ENCODE peak calls at places on chromosomes 5 and 9, in seven cellular contexts. W is cardiac fibroblast; N is endodermal cell; T is activated naive CD4-positive, alpha-beta T cell; Q is COLO829; D is H9; E is effector memory CD8-positive, alpha-beta T cell. L is an unnamed sample.

GRCh38 chr5:10789021-10789420 is 28.0 kb upstream of the DAP start:
- DNase-seq in E (no peak), W (peak), T (no peak), Q (no peak), D (no peak), N (no peak), L (no peak)

GRCh38 chr9:136750526-136750925 is 2.2 kb upstream of the LCN6 start:
- DNase-seq in N (no peak), E (no peak), Q (no peak), W (peak), D (no peak), T (no peak), L (no peak)

GRCh38 chr5:432201-432927 is 10.6 kb upstream of the EXOC3 start:
- DNase-seq in E (no peak), T (no peak), Q (no peak), D (no peak), W (no peak), N (peak), L (peak)

GRCh38 chr9:110180713-110181434 is 27.1 kb downstream of the C9orf152 start:
- DNase-seq in D (no peak), E (no peak), N (no peak), W (peak), T (no peak), Q (no peak), L (no peak)

GRCh38 chr5:170327168-170327567 is 29.6 kb upstream of the LCP2 start:
- DNase-seq in W (no peak), D (no peak), T (no peak), E (no peak), Q (no peak), N (no peak), L (no peak)

GRCh38 chr5:136120529-136120928 is 12.1 kb upstream of the SMAD5 start:
- DNase-seq in Q (no peak), E (no peak), T (no peak), D (no peak), W (no peak), N (no peak), L (no peak)

GRCh38 chr5:138653502-138653901 is 78.3 kb upstream of the HSPA9 start:
- DNase-seq in T (no peak), D (no peak), Q (no peak), E (no peak), W (peak), N (peak), L (no peak)

GRCh38 chr9:34991833-34992375 is 2.4 kb downstream of the DNAJB5 start:
- DNase-seq in E (no peak), T (no peak), Q (no peak), N (peak), W (peak), D (peak), L (no peak)

GRCh38 chr9:2681981-2682380 is 35.3 kb upstream of the KCNV2 start:
- DNase-seq in Q (no peak), D (no peak), N (no peak), T (no peak), E (no peak), W (no peak), L (no peak)

GRCh38 chr5:36945687-36946086 is 69.1 kb downstream of the NIPBL start:
- DNase-seq in E (no peak), T (no peak), W (no peak), D (no peak), N (no peak), Q (no peak), L (no peak)